ENCODE peak calls at places on chromosomes 16 and 17, in eight cellular contexts. Y, A, N, W, F, I, L and U are unnamed samples.

GRCh38 chr17:48241131-48241591 is 133.6 kb downstream of the SNX11 start:
- DNase-seq in I (no peak), Y (no peak), F (peak), W (peak), L (peak), A (no peak), N (peak), U (peak)

GRCh38 chr16:3190949-3191353 is 2.9 kb downstream of the OR1F1 start:
- DNase-seq in L (no peak), I (no peak), N (no peak), F (no peak), Y (no peak), W (no peak), A (no peak), U (no peak)

GRCh38 chr17:58320570-58321323 is 7.8 kb downstream of the TSPOAP1 start:
- DNase-seq in F (no peak), Y (no peak), A (no peak), N (no peak), W (no peak), I (no peak), L (no peak), U (no peak)

GRCh38 chr17:4833941-4834501 is 881 bp downstream of the MINK1 start:
- DNase-seq in N (peak), F (no peak), I (peak), A (no peak), L (no peak), W (peak), Y (no peak), U (no peak)

GRCh38 chr17:39264119-39264518 is 38.4 kb upstream of the STAC2 start:
- DNase-seq in Y (no peak), L (no peak), F (no peak), W (no peak), N (no peak), A (no peak), I (no peak), U (no peak)

GRCh38 chr17:18143044-18143936 is 34.7 kb downstream of the MYO15A start:
- DNase-seq in A (no peak), Y (no peak), W (no peak), N (peak), I (no peak), L (no peak), F (no peak), U (no peak)

GRCh38 chr17:39676198-39676819 is 8.1 kb downstream of the PNMT start:
- DNase-seq in W (peak), I (peak), F (peak), Y (no peak), N (no peak), L (peak), A (peak), U (no peak)

GRCh38 chr16:75109732-75110243 is 6.8 kb downstream of the LDHD start:
- DNase-seq in I (no peak), N (no peak), F (peak), Y (no peak), L (no peak), W (peak), A (peak), U (no peak)

GRCh38 chr17:5467416-5467815 is 1.4 kb downstream of the DHX33 start:
- DNase-seq in L (no peak), Y (no peak), I (no peak), F (no peak), N (no peak), A (no peak), W (no peak), U (no peak)

GRCh38 chr16:52912565-52913173 is 140.0 kb downstream of the CHD9NB start:
- DNase-seq in I (no peak), Y (no peak), F (peak), N (peak), L (peak), W (peak), A (peak), U (no peak)

GRCh38 chr16:50685456-50686058 is 4.4 kb upstream of the SNX20 start:
- DNase-seq in I (peak), A (no peak), Y (no peak), L (no peak), W (no peak), N (no peak), F (no peak), U (no peak)

GRCh38 chr17:17502741-17503565 is 6.8 kb upstream of the RASD1 start:
- DNase-seq in A (no peak), L (no peak), W (no peak), Y (no peak), N (no peak), F (no peak), I (no peak), U (no peak)

GRCh38 chr17:81389585-81389984 is 5.7 kb upstream of the BAHCC1 start:
- DNase-seq in I (no peak), Y (no peak), N (no peak), W (no peak), L (no peak), F (no peak), A (no peak), U (no peak)

GRCh38 chr17:1606352-1606985 is 22.2 kb downstream of the SLC43A2 start:
- DNase-seq in A (no peak), W (peak), Y (no peak), I (no peak), N (no peak), F (no peak), L (no peak), U (no peak)

GRCh38 chr16:29790949-29791844 is 646 bp downstream of the KIF22 start:
- DNase-seq in L (no peak), N (no peak), W (no peak), I (no peak), Y (no peak), F (no peak), A (no peak), U (no peak)

GRCh38 chr16:22183901-22184614 is 21.8 kb downstream of the SDR42E2 start:
- DNase-seq in N (no peak), I (no peak), W (no peak), A (no peak), F (no peak), L (no peak), Y (no peak), U (no peak)

GRCh38 chr16:22004321-22004720 is 3.4 kb upstream of the PDZD9 start:
- DNase-seq in N (no peak), L (no peak), I (no peak), F (no peak), W (no peak), Y (no peak), A (no peak), U (no peak)

GRCh38 chr17:74513987-74514631 is 17.2 kb downstream of the CD300LB start:
- DNase-seq in F (no peak), W (peak), A (peak), L (peak), N (peak), Y (no peak), I (peak), U (no peak)

GRCh38 chr17:71237903-71238538 is 882.8 kb upstream of the SOX9 start:
- DNase-seq in W (no peak), N (peak), A (no peak), L (no peak), F (no peak), I (no peak), Y (no peak), U (no peak)

GRCh38 chr17:62856594-62856993 is 48.5 kb upstream of the MARCHF10 start:
- DNase-seq in L (no peak), I (no peak), Y (no peak), A (no peak), F (no peak), N (no peak), W (no peak), U (no peak)

GRCh38 chr17:61584866-61585265 is 6.2 kb downstream of the NACA2 start:
- DNase-seq in L (no peak), W (no peak), N (no peak), A (no peak), Y (no peak), I (no peak), F (no peak), U (no peak)

GRCh38 chr17:44177641-44178040 is 7.1 kb downstream of the ASB16 start:
- DNase-seq in W (no peak), A (no peak), I (no peak), F (no peak), N (no peak), L (no peak), Y (no peak), U (no peak)

GRCh38 chr17:4806770-4807533 is at the start of gene PLD2:
- DNase-seq in N (peak), Y (peak), W (peak), F (peak), I (peak), L (no peak), A (peak), U (peak)

GRCh38 chr17:27349540-27350021 is 55.7 kb downstream of the WSB1 start:
- DNase-seq in W (peak), Y (no peak), I (no peak), F (peak), L (no peak), N (no peak), A (no peak), U (no peak)

GRCh38 chr16:12461971-12462370 is 341.7 kb downstream of the CPPED1 start:
- DNase-seq in N (no peak), I (no peak), Y (no peak), W (no peak), L (no peak), F (no peak), A (no peak), U (no peak)

GRCh38 chr16:106623-107324 is 28.7 kb downstream of the MPG start:
- DNase-seq in I (peak), L (no peak), F (peak), A (peak), Y (no peak), N (peak), W (peak), U (peak)

GRCh38 chr16:88374736-88375135 is 8.0 kb upstream of the ZNF469 start:
- DNase-seq in Y (no peak), I (no peak), L (no peak), F (no peak), W (no peak), A (no peak), N (no peak), U (no peak)

GRCh38 chr17:62592305-62593099 is 35.0 kb upstream of the MRC2 start:
- DNase-seq in L (no peak), W (no peak), N (peak), F (no peak), A (no peak), Y (no peak), I (no peak), U (no peak)

DNA sequence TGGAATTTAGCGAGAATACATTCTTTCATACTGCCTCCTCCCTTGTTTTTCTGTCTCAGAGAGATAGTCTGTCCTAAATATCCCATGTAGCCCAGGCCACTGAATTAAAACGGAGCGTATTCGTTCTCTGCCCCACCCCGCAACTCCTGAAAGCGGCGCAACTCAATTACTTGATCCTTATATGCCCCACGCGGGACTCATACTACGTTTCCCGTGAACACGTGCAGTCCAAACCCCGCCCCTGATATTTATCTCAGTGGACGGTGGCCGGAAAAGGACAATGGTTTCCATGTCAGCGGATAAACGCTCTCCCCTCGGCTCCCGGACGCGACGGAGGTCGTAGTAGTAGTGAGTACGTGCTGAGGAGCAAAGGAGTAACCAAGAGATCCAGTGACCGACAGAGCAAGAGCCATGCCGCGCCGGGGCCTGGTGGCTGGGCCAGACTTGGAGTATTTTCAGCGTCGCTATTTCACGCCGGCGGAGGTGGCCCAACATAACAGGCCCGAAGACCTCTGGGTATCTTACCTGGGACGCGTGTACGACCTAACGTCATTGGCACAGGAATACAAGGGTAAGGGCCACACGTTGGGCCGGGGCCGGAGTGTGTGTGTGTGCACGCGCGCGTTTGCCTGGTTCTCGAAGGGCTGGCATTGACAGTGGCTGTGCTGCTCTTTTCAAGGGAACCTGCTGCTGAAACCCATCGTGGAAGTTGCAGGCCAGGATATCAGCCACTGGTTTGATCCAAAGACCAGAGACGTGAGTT is at the start of gene CYB5D1:
- DNase-seq in N (peak), L (no peak), A (peak), I (peak), F (peak), W (peak), Y (peak), U (peak)
- TF ChIP-seq POLR2A in N (peak), L (peak), A (no peak), I (peak), F (peak), W (no peak), Y (peak), U (peak)

DNA sequence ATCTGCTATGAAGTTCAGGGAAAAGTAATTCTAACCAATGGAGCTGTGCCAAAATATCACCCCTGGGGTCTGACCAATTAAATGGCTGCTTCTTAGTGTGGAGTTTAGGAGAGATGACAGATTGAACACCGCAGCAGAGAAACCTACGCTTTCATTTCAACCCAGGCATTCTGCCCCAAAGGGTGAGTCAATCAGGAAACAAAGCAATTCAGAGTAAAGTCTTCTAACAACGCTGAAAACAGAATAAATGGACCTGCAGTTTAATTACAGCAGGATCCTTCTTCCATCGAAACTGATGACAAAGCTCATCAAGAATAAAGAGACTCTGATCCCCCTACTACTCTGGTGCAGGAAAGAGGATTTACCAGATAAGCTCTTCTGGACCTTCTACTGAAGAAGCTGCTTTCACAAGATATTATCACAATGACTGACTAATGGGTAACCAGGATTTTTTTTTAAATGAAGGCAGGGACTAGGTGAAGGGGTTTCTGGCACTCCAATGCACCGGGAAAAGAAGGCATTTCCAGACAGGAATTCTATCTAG is 16.7 kb downstream of the RFFL start:
- DNase-seq in A (no peak), Y (no peak), F (no peak), I (peak), L (peak), W (no peak), N (peak), U (no peak)
- H3K4me3 ChIP-seq in A (no peak), Y (no peak), F (no peak), I (no peak), L (peak), W (no peak), N (no peak), U (no peak)

GRCh38 chr17:15886804-15887203 is 58.1 kb upstream of the ADORA2B start:
- DNase-seq in Y (no peak), W (no peak), N (no peak), F (no peak), I (no peak), A (no peak), L (no peak), U (no peak)
- H3K27ac ChIP-seq in Y (no peak), W (no peak), N (no peak), F (no peak), I (no peak), A (no peak), L (no peak), U (no peak)

GRCh38 chr17:76492989-76493501 is 8.2 kb downstream of the RHBDF2 start:
- DNase-seq in Y (no peak), I (peak), W (peak), L (peak), F (peak), A (peak), N (peak), U (no peak)
- TF ChIP-seq POLR2A in Y (peak), I (no peak), W (no peak), L (peak), F (no peak), A (no peak), N (no peak), U (no peak)

DNA sequence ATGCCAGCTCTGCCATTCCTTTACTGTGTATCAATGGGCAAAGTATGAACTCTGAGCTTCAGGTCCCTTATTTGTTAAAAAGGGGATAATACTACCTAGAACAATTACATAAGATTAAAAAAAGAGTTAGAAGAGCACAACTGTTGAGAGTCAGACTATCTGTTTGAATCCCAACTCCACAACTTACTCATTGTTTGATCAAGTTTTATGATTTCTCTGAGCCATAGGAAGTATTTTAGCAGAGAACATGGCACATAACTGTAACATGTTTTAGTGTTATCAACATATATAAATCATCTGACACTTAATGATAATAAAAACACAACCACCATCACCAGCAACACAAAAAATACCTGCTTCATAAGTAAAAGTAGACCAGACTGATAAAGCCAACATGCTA is 421.3 kb downstream of the ZFHX3 start:
- DNase-seq in W (no peak), L (no peak), A (no peak), Y (no peak), N (no peak), I (no peak), F (no peak), U (no peak)
- H3K4me3 ChIP-seq in W (no peak), L (no peak), A (no peak), Y (peak), N (no peak), I (no peak), F (no peak), U (no peak)

GRCh38 chr16:48524348-48525200 is 85.4 kb downstream of the N4BP1 start:
- DNase-seq in L (no peak), F (no peak), W (no peak), I (no peak), N (no peak), A (no peak), Y (no peak), U (no peak)

GRCh38 chr16:48523415-48524204 is 86.4 kb downstream of the N4BP1 start:
- DNase-seq in N (no peak), A (no peak), Y (no peak), W (no peak), F (no peak), I (no peak), L (no peak), U (no peak)

GRCh38 chr16:48526058-48526957 is 83.7 kb downstream of the N4BP1 start:
- DNase-seq in F (no peak), W (peak), N (no peak), I (peak), A (peak), L (peak), Y (no peak), U (no peak)

GRCh38 chr16:48525201-48526057 is 84.6 kb downstream of the N4BP1 start:
- DNase-seq in F (no peak), W (no peak), N (no peak), A (no peak), Y (no peak), I (no peak), L (no peak), U (no peak)

DNA sequence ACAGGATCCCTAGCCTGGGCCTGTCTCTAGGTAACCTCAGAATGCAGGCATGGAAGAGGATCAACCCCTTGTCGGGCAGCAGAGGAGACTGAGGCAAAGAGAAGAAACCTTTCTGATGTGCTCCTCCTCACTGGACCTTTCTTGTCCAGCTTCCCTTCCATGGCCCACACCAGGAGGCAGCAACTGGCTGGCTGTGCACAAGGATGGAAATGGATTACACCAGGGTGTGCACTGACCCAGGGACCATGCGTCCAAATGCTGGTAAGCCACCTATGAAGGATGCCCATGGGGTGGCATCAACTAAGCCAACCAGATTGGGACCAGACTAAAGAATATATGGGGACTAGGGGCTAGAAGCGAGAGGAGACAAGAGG is 83.0 kb downstream of the N4BP1 start:
- DNase-seq in N (no peak), I (no peak), A (no peak), Y (no peak), W (no peak), L (no peak), F (no peak), U (no peak)
- H3K27ac ChIP-seq in N (no peak), I (no peak), A (no peak), Y (no peak), W (no peak), L (no peak), F (no peak), U (no peak)

GRCh38 chr17:3704931-3705717 is 9.2 kb upstream of the P2RX5 start:
- DNase-seq in Y (no peak), A (no peak), N (no peak), W (no peak), I (no peak), L (no peak), F (no peak), U (no peak)
- TF ChIP-seq POLR2A in Y (no peak), A (no peak), N (no peak), W (no peak), I (no peak), L (no peak), F (no peak), U (no peak)

DNA sequence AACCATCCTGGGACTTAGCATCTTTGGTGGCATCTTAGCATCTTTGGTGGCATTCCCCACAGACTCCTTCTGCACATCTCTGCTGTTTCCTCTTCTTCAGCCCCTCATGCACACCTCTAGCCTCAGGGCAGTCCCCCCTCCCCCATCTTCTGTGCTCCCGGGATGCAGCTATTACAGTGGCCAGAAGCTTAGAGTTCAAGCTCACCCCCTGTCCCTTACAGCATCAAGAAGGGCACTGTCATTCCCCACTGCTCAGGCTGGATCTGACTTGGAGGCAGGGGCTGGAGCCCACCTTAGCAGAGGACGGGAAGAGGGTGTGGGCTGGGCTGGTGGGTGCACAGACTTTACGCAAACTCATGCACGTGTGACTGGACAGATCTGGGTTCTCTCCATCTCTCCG is 650 bp downstream of the EPN3 start:
- DNase-seq in A (no peak), W (peak), N (no peak), L (no peak), Y (no peak), I (no peak), F (no peak), U (no peak)
- H3K4me3 ChIP-seq in A (peak), W (peak), N (no peak), L (no peak), Y (peak), I (peak), F (no peak), U (no peak)